ENCODE peak calls at places on chromosome 4, in six cellular contexts. One of them, this sample, is unnamed.

GRCh38 chr4:139665079-139665689 is 435 bp upstream of the MGST2 start:
- DNase-seq in activated CD4-positive, CD25-positive, alpha-beta regulatory T cell: no peak
- DNase-seq in activated T-helper 1 cell treated with anti-CD3 and anti-CD28 coated beads, Interleukin-2, amount 50 U/mL, for 16 hours: no peak
- DNase-seq in heart right ventricle: no peak
- DNase-seq in lower lobe of right lung: no peak
- DNase-seq in RWPE2: no peak
- DNase-seq in this sample: no peak

GRCh38 chr4:97942137-97942536 is 201.1 kb downstream of the STPG2 start:
- DNase-seq in RWPE2: no peak
- DNase-seq in lower lobe of right lung: no peak
- DNase-seq in activated T-helper 1 cell treated with anti-CD3 and anti-CD28 coated beads, Interleukin-2, amount 50 U/mL, for 16 hours: no peak
- DNase-seq in heart right ventricle: no peak
- DNase-seq in activated CD4-positive, CD25-positive, alpha-beta regulatory T cell: no peak
- DNase-seq in this sample: no peak

GRCh38 chr4:3668825-3669552 is 97.2 kb upstream of the ADRA2C start:
- DNase-seq in activated T-helper 1 cell treated with anti-CD3 and anti-CD28 coated beads, Interleukin-2, amount 50 U/mL, for 16 hours: no peak
- DNase-seq in activated CD4-positive, CD25-positive, alpha-beta regulatory T cell: no peak
- DNase-seq in heart right ventricle: no peak
- DNase-seq in lower lobe of right lung: no peak
- DNase-seq in RWPE2: no peak
- DNase-seq in this sample: no peak

GRCh38 chr4:127049506-127049905 is 583.3 kb upstream of the INTU start:
- DNase-seq in heart right ventricle: no peak
- DNase-seq in activated T-helper 1 cell treated with anti-CD3 and anti-CD28 coated beads, Interleukin-2, amount 50 U/mL, for 16 hours: no peak
- DNase-seq in activated CD4-positive, CD25-positive, alpha-beta regulatory T cell: no peak
- DNase-seq in RWPE2: no peak
- DNase-seq in lower lobe of right lung: no peak
- DNase-seq in this sample: no peak

GRCh38 chr4:88244821-88245579 is 39.4 kb downstream of the PPM1K start:
- DNase-seq in heart right ventricle: no peak
- DNase-seq in RWPE2: no peak
- DNase-seq in activated CD4-positive, CD25-positive, alpha-beta regulatory T cell: no peak
- DNase-seq in activated T-helper 1 cell treated with anti-CD3 and anti-CD28 coated beads, Interleukin-2, amount 50 U/mL, for 16 hours: no peak
- DNase-seq in lower lobe of right lung: no peak
- DNase-seq in this sample: no peak

GRCh38 chr4:10119263-10119662 is 2.7 kb upstream of the WDR1 start:
- DNase-seq in activated T-helper 1 cell treated with anti-CD3 and anti-CD28 coated beads, Interleukin-2, amount 50 U/mL, for 16 hours: no peak
- DNase-seq in lower lobe of right lung: no peak
- DNase-seq in heart right ventricle: no peak
- DNase-seq in activated CD4-positive, CD25-positive, alpha-beta regulatory T cell: no peak
- DNase-seq in RWPE2: no peak
- DNase-seq in this sample: no peak

GRCh38 chr4:173821031-173821430 is 291.0 kb upstream of the HAND2 start:
- DNase-seq in lower lobe of right lung: no peak
- DNase-seq in RWPE2: no peak
- DNase-seq in activated T-helper 1 cell treated with anti-CD3 and anti-CD28 coated beads, Interleukin-2, amount 50 U/mL, for 16 hours: no peak
- DNase-seq in heart right ventricle: no peak
- DNase-seq in activated CD4-positive, CD25-positive, alpha-beta regulatory T cell: no peak
- DNase-seq in this sample: peak; percentile 38

GRCh38 chr4:5524900-5525299 is 183.5 kb downstream of the EVC2 start:
- DNase-seq in RWPE2: no peak
- DNase-seq in lower lobe of right lung: no peak
- DNase-seq in heart right ventricle: peak; percentile 43
- DNase-seq in activated T-helper 1 cell treated with anti-CD3 and anti-CD28 coated beads, Interleukin-2, amount 50 U/mL, for 16 hours: no peak
- DNase-seq in activated CD4-positive, CD25-positive, alpha-beta regulatory T cell: no peak
- DNase-seq in this sample: peak; percentile 10

GRCh38 chr4:132691668-132692067 is 457.4 kb upstream of the PCDH10 start:
- DNase-seq in heart right ventricle: no peak
- DNase-seq in activated CD4-positive, CD25-positive, alpha-beta regulatory T cell: no peak
- DNase-seq in lower lobe of right lung: no peak
- DNase-seq in activated T-helper 1 cell treated with anti-CD3 and anti-CD28 coated beads, Interleukin-2, amount 50 U/mL, for 16 hours: no peak
- DNase-seq in RWPE2: no peak
- DNase-seq in this sample: no peak

GRCh38 chr4:7928711-7929505 is 10.8 kb downstream of the AFAP1 start:
- DNase-seq in activated T-helper 1 cell treated with anti-CD3 and anti-CD28 coated beads, Interleukin-2, amount 50 U/mL, for 16 hours: no peak
- DNase-seq in heart right ventricle: no peak
- DNase-seq in lower lobe of right lung: no peak
- DNase-seq in activated CD4-positive, CD25-positive, alpha-beta regulatory T cell: no peak
- DNase-seq in RWPE2: no peak
- DNase-seq in this sample: no peak

GRCh38 chr4:33090910-33091309 is 2370.7 kb downstream of the PCDH7 start:
- DNase-seq in activated CD4-positive, CD25-positive, alpha-beta regulatory T cell: no peak
- DNase-seq in lower lobe of right lung: no peak
- DNase-seq in heart right ventricle: no peak
- DNase-seq in RWPE2: no peak
- DNase-seq in activated T-helper 1 cell treated with anti-CD3 and anti-CD28 coated beads, Interleukin-2, amount 50 U/mL, for 16 hours: no peak
- DNase-seq in this sample: no peak

GRCh38 chr4:164526916-164527315 is 227.0 kb upstream of the SMIM31 start:
- DNase-seq in activated T-helper 1 cell treated with anti-CD3 and anti-CD28 coated beads, Interleukin-2, amount 50 U/mL, for 16 hours: no peak
- DNase-seq in RWPE2: no peak
- DNase-seq in lower lobe of right lung: no peak
- DNase-seq in activated CD4-positive, CD25-positive, alpha-beta regulatory T cell: no peak
- DNase-seq in heart right ventricle: no peak
- DNase-seq in this sample: no peak

GRCh38 chr4:141131738-141132688 is 1.3 kb downstream of the RNF150 start:
- DNase-seq in heart right ventricle: no peak
- DNase-seq in activated T-helper 1 cell treated with anti-CD3 and anti-CD28 coated beads, Interleukin-2, amount 50 U/mL, for 16 hours: no peak
- DNase-seq in activated CD4-positive, CD25-positive, alpha-beta regulatory T cell: no peak
- DNase-seq in lower lobe of right lung: no peak
- DNase-seq in RWPE2: no peak
- DNase-seq in this sample: no peak

GRCh38 chr4:144633215-144633614 is 12.7 kb upstream of the HHIP start:
- DNase-seq in lower lobe of right lung: no peak
- DNase-seq in RWPE2: no peak
- DNase-seq in heart right ventricle: no peak
- DNase-seq in activated CD4-positive, CD25-positive, alpha-beta regulatory T cell: no peak
- DNase-seq in activated T-helper 1 cell treated with anti-CD3 and anti-CD28 coated beads, Interleukin-2, amount 50 U/mL, for 16 hours: no peak
- DNase-seq in this sample: no peak

GRCh38 chr4:337932-338758 is 531 bp downstream of the ZNF141 start:
- DNase-seq in heart right ventricle: peak; percentile 5
- DNase-seq in RWPE2: peak; percentile 65
- DNase-seq in activated T-helper 1 cell treated with anti-CD3 and anti-CD28 coated beads, Interleukin-2, amount 50 U/mL, for 16 hours: peak; percentile 11
- DNase-seq in activated CD4-positive, CD25-positive, alpha-beta regulatory T cell: no peak
- DNase-seq in lower lobe of right lung: peak; percentile 74
- DNase-seq in this sample: no peak

GRCh38 chr4:6232836-6233785 is 32.8 kb upstream of the JAKMIP1 start:
- DNase-seq in activated T-helper 1 cell treated with anti-CD3 and anti-CD28 coated beads, Interleukin-2, amount 50 U/mL, for 16 hours: no peak
- DNase-seq in RWPE2: no peak
- DNase-seq in heart right ventricle: no peak
- DNase-seq in activated CD4-positive, CD25-positive, alpha-beta regulatory T cell: no peak
- DNase-seq in lower lobe of right lung: no peak
- DNase-seq in this sample: no peak

GRCh38 chr4:34723606-34724005 is 1520.7 kb downstream of the ARAP2 start:
- DNase-seq in lower lobe of right lung: no peak
- DNase-seq in heart right ventricle: no peak
- DNase-seq in activated T-helper 1 cell treated with anti-CD3 and anti-CD28 coated beads, Interleukin-2, amount 50 U/mL, for 16 hours: no peak
- DNase-seq in activated CD4-positive, CD25-positive, alpha-beta regulatory T cell: no peak
- DNase-seq in RWPE2: no peak
- DNase-seq in this sample: no peak

GRCh38 chr4:54318904-54319303 is 89.8 kb downstream of the PDGFRA start:
- DNase-seq in activated CD4-positive, CD25-positive, alpha-beta regulatory T cell: no peak
- DNase-seq in heart right ventricle: no peak
- DNase-seq in lower lobe of right lung: no peak
- DNase-seq in activated T-helper 1 cell treated with anti-CD3 and anti-CD28 coated beads, Interleukin-2, amount 50 U/mL, for 16 hours: no peak
- DNase-seq in RWPE2: no peak
- DNase-seq in this sample: no peak

GRCh38 chr4:123096038-123096437 is 173.6 kb upstream of the NUDT6 start:
- DNase-seq in activated CD4-positive, CD25-positive, alpha-beta regulatory T cell: no peak
- DNase-seq in activated T-helper 1 cell treated with anti-CD3 and anti-CD28 coated beads, Interleukin-2, amount 50 U/mL, for 16 hours: no peak
- DNase-seq in RWPE2: no peak
- DNase-seq in lower lobe of right lung: no peak
- DNase-seq in heart right ventricle: no peak
- DNase-seq in this sample: no peak

GRCh38 chr4:20544645-20545044 is 155.6 kb upstream of the PACRGL start:
- DNase-seq in RWPE2: no peak
- DNase-seq in heart right ventricle: no peak
- DNase-seq in activated CD4-positive, CD25-positive, alpha-beta regulatory T cell: no peak
- DNase-seq in activated T-helper 1 cell treated with anti-CD3 and anti-CD28 coated beads, Interleukin-2, amount 50 U/mL, for 16 hours: no peak
- DNase-seq in lower lobe of right lung: no peak
- DNase-seq in this sample: no peak

GRCh38 chr4:6779667-6780565 is 2.6 kb upstream of the KIAA0232 start:
- DNase-seq in lower lobe of right lung: no peak
- DNase-seq in heart right ventricle: no peak
- DNase-seq in activated T-helper 1 cell treated with anti-CD3 and anti-CD28 coated beads, Interleukin-2, amount 50 U/mL, for 16 hours: no peak
- DNase-seq in activated CD4-positive, CD25-positive, alpha-beta regulatory T cell: no peak
- DNase-seq in RWPE2: no peak
- DNase-seq in this sample: no peak

This sample was measured in BJ.